ENCODE peak calls at places on chromosomes 5 and 9, in nine cellular contexts. One of them, this sample, is unnamed.
A peak's percentile ranks its signal among the peaks of the same experiment; 100 is the strongest.

GRCh38 chr9:8895498-8896224 is 1096.1 kb upstream of the DMAC1 start:
- DNase-seq in WTC11: no peak
- DNase-seq in sigmoid colon: no peak
- DNase-seq in AG10803: no peak
- DNase-seq in Calu3: peak; percentile 3
- DNase-seq in GM13977: peak; percentile 13
- DNase-seq in HepG2: peak; percentile 30
- DNase-seq in coronary artery: no peak
- DNase-seq in cardiac fibroblast: peak; percentile 58
- DNase-seq in this sample: peak; percentile 9

GRCh38 chr9:37035472-37036236 is 1.6 kb upstream of the PAX5 start:
- DNase-seq in sigmoid colon: no peak
- DNase-seq in WTC11: peak; percentile 57
- DNase-seq in Calu3: no peak
- DNase-seq in cardiac fibroblast: peak; percentile 32
- DNase-seq in GM13977: no peak
- DNase-seq in coronary artery: no peak
- DNase-seq in HepG2: no peak
- DNase-seq in AG10803: no peak
- DNase-seq in this sample: peak; percentile 55

GRCh38 chr5:26791433-26791832 is 247.0 kb downstream of the CDH9 start:
- DNase-seq in GM13977: no peak
- DNase-seq in HepG2: no peak
- DNase-seq in cardiac fibroblast: no peak
- DNase-seq in Calu3: no peak
- DNase-seq in AG10803: no peak
- DNase-seq in sigmoid colon: no peak
- DNase-seq in WTC11: no peak
- DNase-seq in coronary artery: no peak
- DNase-seq in this sample: no peak

GRCh38 chr5:133408322-133408721 is 204.0 kb downstream of the FSTL4 start:
- DNase-seq in GM13977: no peak
- DNase-seq in HepG2: no peak
- DNase-seq in sigmoid colon: no peak
- DNase-seq in AG10803: no peak
- DNase-seq in cardiac fibroblast: no peak
- DNase-seq in WTC11: no peak
- DNase-seq in coronary artery: peak; percentile 50
- DNase-seq in Calu3: no peak
- DNase-seq in this sample: no peak

GRCh38 chr9:95150903-95151302 is 166.6 kb downstream of the FANCC start:
- DNase-seq in cardiac fibroblast: no peak
- DNase-seq in AG10803: no peak
- DNase-seq in coronary artery: no peak
- DNase-seq in sigmoid colon: no peak
- DNase-seq in WTC11: no peak
- DNase-seq in Calu3: no peak
- DNase-seq in GM13977: no peak
- DNase-seq in HepG2: no peak
- DNase-seq in this sample: no peak

GRCh38 chr5:75659791-75660453 is 48.7 kb downstream of the ANKDD1B start:
- DNase-seq in Calu3: no peak
- DNase-seq in AG10803: no peak
- DNase-seq in coronary artery: no peak
- DNase-seq in HepG2: no peak
- DNase-seq in WTC11: no peak
- DNase-seq in sigmoid colon: no peak
- DNase-seq in GM13977: no peak
- DNase-seq in cardiac fibroblast: no peak
- DNase-seq in this sample: no peak

GRCh38 chr5:10329808-10330481 is 22.2 kb upstream of the CMBL start:
- DNase-seq in AG10803: peak; percentile 93
- DNase-seq in coronary artery: peak; percentile 84
- DNase-seq in cardiac fibroblast: peak; percentile 68
- DNase-seq in Calu3: no peak
- DNase-seq in HepG2: no peak
- DNase-seq in WTC11: no peak
- DNase-seq in sigmoid colon: peak; percentile 80
- DNase-seq in GM13977: no peak
- DNase-seq in this sample: no peak

GRCh38 chr5:73550016-73550415 is 15.4 kb downstream of the ANKRA2 start:
- DNase-seq in Calu3: no peak
- DNase-seq in HepG2: no peak
- DNase-seq in WTC11: no peak
- DNase-seq in coronary artery: no peak
- DNase-seq in sigmoid colon: no peak
- DNase-seq in cardiac fibroblast: no peak
- DNase-seq in GM13977: no peak
- DNase-seq in AG10803: no peak
- DNase-seq in this sample: no peak

GRCh38 chr5:159801303-159801702 is 115.0 kb upstream of the ADRA1B start:
- DNase-seq in coronary artery: no peak
- DNase-seq in HepG2: no peak
- DNase-seq in Calu3: no peak
- DNase-seq in WTC11: no peak
- DNase-seq in sigmoid colon: no peak
- DNase-seq in cardiac fibroblast: no peak
- DNase-seq in GM13977: no peak
- DNase-seq in AG10803: no peak
- DNase-seq in this sample: no peak

GRCh38 chr9:34514401-34514800 is 8.4 kb downstream of the ENHO start:
- DNase-seq in WTC11: no peak
- DNase-seq in AG10803: no peak
- DNase-seq in HepG2: no peak
- DNase-seq in GM13977: no peak
- DNase-seq in coronary artery: no peak
- DNase-seq in cardiac fibroblast: no peak
- DNase-seq in Calu3: no peak
- DNase-seq in sigmoid colon: peak; percentile 39
- DNase-seq in this sample: no peak

GRCh38 chr9:112145886-112146285 is 29.2 kb downstream of the SUSD1 start:
- DNase-seq in AG10803: no peak
- DNase-seq in GM13977: no peak
- DNase-seq in sigmoid colon: no peak
- DNase-seq in cardiac fibroblast: no peak
- DNase-seq in HepG2: no peak
- DNase-seq in coronary artery: no peak
- DNase-seq in WTC11: no peak
- DNase-seq in Calu3: no peak
- DNase-seq in this sample: no peak

GRCh38 chr5:151598556-151598955 is 7.4 kb upstream of the FAT2 start:
- DNase-seq in sigmoid colon: no peak
- DNase-seq in WTC11: no peak
- DNase-seq in Calu3: no peak
- DNase-seq in coronary artery: no peak
- DNase-seq in cardiac fibroblast: no peak
- DNase-seq in HepG2: no peak
- DNase-seq in GM13977: no peak
- DNase-seq in AG10803: no peak
- DNase-seq in this sample: no peak

GRCh38 chr5:61139931-61140330 is 22.3 kb downstream of the SMIM15 start:
- DNase-seq in coronary artery: no peak
- DNase-seq in AG10803: no peak
- DNase-seq in sigmoid colon: no peak
- DNase-seq in Calu3: no peak
- DNase-seq in GM13977: no peak
- DNase-seq in HepG2: no peak
- DNase-seq in WTC11: no peak
- DNase-seq in cardiac fibroblast: no peak
- DNase-seq in this sample: no peak

DNA sequence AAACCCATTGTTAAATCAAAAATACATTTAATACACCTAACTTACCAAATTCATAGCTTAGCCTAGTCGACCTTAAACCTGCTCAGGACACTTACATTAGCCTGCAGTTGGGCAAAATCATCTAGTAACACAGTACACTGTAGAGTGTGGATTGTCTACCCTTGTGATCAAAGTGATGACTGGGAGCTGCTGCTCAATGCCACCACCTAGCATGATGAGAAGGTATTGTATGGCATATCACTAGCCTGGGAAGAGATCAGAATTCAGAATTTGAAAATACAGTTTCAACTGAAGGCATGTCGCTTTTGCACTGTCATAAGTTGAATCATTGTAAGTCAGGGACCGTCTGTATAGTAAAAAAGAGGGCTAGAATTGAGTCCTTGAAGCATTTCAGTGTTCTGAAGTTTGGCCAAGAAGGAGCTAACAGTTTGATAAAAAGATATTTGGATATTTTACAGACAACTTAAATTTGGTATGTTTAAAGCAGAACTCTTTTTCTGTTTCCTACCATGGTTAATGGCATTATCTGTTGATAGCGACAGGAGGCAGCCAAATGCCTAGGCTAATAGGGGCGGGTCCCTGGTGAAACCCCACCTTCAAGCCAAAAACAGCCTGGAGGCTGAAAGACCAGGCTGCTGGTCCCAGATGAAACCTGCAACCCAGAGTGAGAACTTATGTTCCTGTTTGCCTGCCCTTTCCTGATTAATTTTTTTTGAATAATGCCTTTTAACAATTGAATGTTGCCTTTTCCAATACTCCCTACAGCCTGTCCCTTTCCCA is 23.0 kb downstream of the SMIM15 start:
- DNase-seq in HepG2: no peak
- DNase-seq in Calu3: no peak
- DNase-seq in cardiac fibroblast: peak; percentile 32
- DNase-seq in WTC11: peak; percentile 22
- DNase-seq in coronary artery: no peak
- DNase-seq in GM13977: no peak
- DNase-seq in AG10803: no peak
- DNase-seq in sigmoid colon: no peak
- DNase-seq in this sample: no peak
- TF ChIP-seq CTCF in HepG2: peak; percentile 16
- TF ChIP-seq CTCF in Calu3: no peak
- TF ChIP-seq CTCF in cardiac fibroblast: peak; percentile 48
- TF ChIP-seq CTCF in WTC11: no peak
- TF ChIP-seq CTCF in coronary artery: no peak
- TF ChIP-seq CTCF in GM13977: peak; percentile 13
- TF ChIP-seq CTCF in AG10803: peak; percentile 32
- TF ChIP-seq CTCF in sigmoid colon: no peak
- TF ChIP-seq CTCF in this sample: no peak

GRCh38 chr5:120228262-120229031 is 235.7 kb upstream of the PRR16 start:
- DNase-seq in GM13977: no peak
- DNase-seq in cardiac fibroblast: peak; percentile 29
- DNase-seq in Calu3: no peak
- DNase-seq in WTC11: peak; percentile 31
- DNase-seq in HepG2: peak; percentile 1
- DNase-seq in coronary artery: no peak
- DNase-seq in AG10803: peak; percentile 13
- DNase-seq in sigmoid colon: no peak
- DNase-seq in this sample: no peak
- TF ChIP-seq CTCF in GM13977: no peak
- TF ChIP-seq CTCF in cardiac fibroblast: peak; percentile 21
- TF ChIP-seq CTCF in Calu3: peak; percentile 12
- TF ChIP-seq CTCF in WTC11: peak; percentile 28
- TF ChIP-seq CTCF in HepG2: no peak
- TF ChIP-seq CTCF in coronary artery: no peak
- TF ChIP-seq CTCF in AG10803: no peak
- TF ChIP-seq CTCF in sigmoid colon: no peak
- TF ChIP-seq CTCF in this sample: no peak

GRCh38 chr9:19373527-19373926 is 6.5 kb downstream of the RPS6 start:
- DNase-seq in cardiac fibroblast: no peak
- DNase-seq in coronary artery: no peak
- DNase-seq in sigmoid colon: no peak
- DNase-seq in GM13977: no peak
- DNase-seq in HepG2: no peak
- DNase-seq in AG10803: peak; percentile 8
- DNase-seq in Calu3: no peak
- DNase-seq in WTC11: no peak
- DNase-seq in this sample: no peak

GRCh38 chr9:19369107-19369506 is 10.9 kb downstream of the RPS6 start:
- DNase-seq in WTC11: no peak
- DNase-seq in coronary artery: no peak
- DNase-seq in Calu3: no peak
- DNase-seq in AG10803: no peak
- DNase-seq in sigmoid colon: no peak
- DNase-seq in GM13977: no peak
- DNase-seq in HepG2: no peak
- DNase-seq in cardiac fibroblast: no peak
- DNase-seq in this sample: no peak

GRCh38 chr9:19372576-19372975 is 7.5 kb downstream of the RPS6 start:
- DNase-seq in sigmoid colon: no peak
- DNase-seq in WTC11: no peak
- DNase-seq in GM13977: no peak
- DNase-seq in Calu3: no peak
- DNase-seq in HepG2: no peak
- DNase-seq in AG10803: no peak
- DNase-seq in coronary artery: no peak
- DNase-seq in cardiac fibroblast: no peak
- DNase-seq in this sample: no peak

GRCh38 chr9:19375536-19375935 is 4.5 kb downstream of the RPS6 start:
- DNase-seq in GM13977: no peak
- DNase-seq in Calu3: no peak
- DNase-seq in WTC11: no peak
- DNase-seq in sigmoid colon: no peak
- DNase-seq in HepG2: no peak
- DNase-seq in AG10803: peak; percentile 53
- DNase-seq in coronary artery: no peak
- DNase-seq in cardiac fibroblast: peak; percentile 73
- DNase-seq in this sample: no peak

DNA sequence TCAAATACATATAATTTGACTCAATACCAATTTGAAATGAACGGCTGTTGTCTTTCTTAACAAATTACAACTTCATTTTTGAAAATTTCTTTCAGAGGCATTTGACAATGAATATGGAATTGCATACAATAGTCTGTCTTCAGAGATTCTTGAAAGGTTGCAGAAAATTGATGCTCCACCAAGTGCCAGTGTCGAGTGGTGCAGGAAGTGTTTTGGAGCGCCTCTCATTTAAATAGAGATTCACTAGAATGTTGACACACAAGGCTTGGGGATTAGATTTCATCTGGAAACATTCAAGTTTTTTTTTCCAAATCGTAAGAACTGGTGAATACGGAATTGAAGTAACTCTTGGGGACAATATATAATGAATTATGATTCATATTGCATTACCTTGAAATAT is 8.1 kb downstream of the RPS6 start:
- DNase-seq in AG10803: no peak
- DNase-seq in coronary artery: no peak
- DNase-seq in HepG2: no peak
- DNase-seq in sigmoid colon: no peak
- DNase-seq in Calu3: no peak
- DNase-seq in WTC11: no peak
- DNase-seq in cardiac fibroblast: peak; percentile 16
- DNase-seq in GM13977: no peak
- DNase-seq in this sample: no peak
- TF ChIP-seq CTCF in AG10803: peak; percentile 10
- TF ChIP-seq CTCF in coronary artery: no peak
- TF ChIP-seq CTCF in HepG2: no peak
- TF ChIP-seq CTCF in sigmoid colon: no peak
- TF ChIP-seq CTCF in Calu3: no peak
- TF ChIP-seq CTCF in WTC11: no peak
- TF ChIP-seq CTCF in cardiac fibroblast: no peak
- TF ChIP-seq CTCF in GM13977: no peak
- TF ChIP-seq CTCF in this sample: no peak

DNA sequence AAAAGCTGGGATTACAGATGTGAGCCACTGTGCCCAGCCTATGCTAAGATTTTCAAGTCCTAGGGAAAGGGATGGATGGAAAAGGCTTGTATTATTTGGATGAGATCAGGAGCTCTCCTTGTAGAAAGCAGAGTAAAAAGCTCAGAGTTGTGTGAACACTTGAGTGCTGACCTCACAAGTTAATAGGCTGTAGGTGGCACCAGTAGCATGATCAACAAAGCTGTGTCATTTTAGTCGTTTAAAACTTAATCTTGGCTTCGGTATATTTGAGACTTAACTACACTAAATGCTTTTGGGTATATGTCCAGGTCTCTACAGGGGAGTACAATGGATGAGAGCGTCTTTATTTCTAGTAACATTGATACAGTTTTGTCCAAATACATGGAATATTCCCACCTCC is 264.2 kb downstream of the TMEM38B start:
- DNase-seq in GM13977: no peak
- DNase-seq in sigmoid colon: no peak
- DNase-seq in HepG2: no peak
- DNase-seq in coronary artery: no peak
- DNase-seq in AG10803: no peak
- DNase-seq in Calu3: no peak
- DNase-seq in WTC11: no peak
- DNase-seq in cardiac fibroblast: no peak
- DNase-seq in this sample: no peak
- TF ChIP-seq CTCF in GM13977: no peak
- TF ChIP-seq CTCF in sigmoid colon: no peak
- TF ChIP-seq CTCF in HepG2: no peak
- TF ChIP-seq CTCF in coronary artery: no peak
- TF ChIP-seq CTCF in AG10803: no peak
- TF ChIP-seq CTCF in Calu3: no peak
- TF ChIP-seq CTCF in WTC11: no peak
- TF ChIP-seq CTCF in cardiac fibroblast: no peak
- TF ChIP-seq CTCF in this sample: no peak